ENCODE peak calls at places on chromosome 12, in four cellular contexts. I, N, E and S are unnamed samples.

GRCh38 chr12:14416658-14417057 is 51.2 kb downstream of the ATF7IP start:
- DNase-seq in I (peak), N (peak), E (peak), S (peak)

GRCh38 chr12:28242888-28243633 is 52.8 kb downstream of the CCDC91 start:
- DNase-seq in I (peak), N (peak), E (no peak), S (no peak)

GRCh38 chr12:91387461-91388134 is 205.0 kb upstream of the DCN start:
- DNase-seq in I (no peak), N (no peak), E (no peak), S (no peak)

GRCh38 chr12:55797068-55797467 is 20.5 kb downstream of the SARNP start:
- DNase-seq in I (peak), N (peak), E (no peak), S (no peak)

GRCh38 chr12:105623337-105623736 is 292.8 kb downstream of the C12orf75 start:
- DNase-seq in I (no peak), N (no peak), E (no peak), S (no peak)

GRCh38 chr12:25189656-25190055 is 5.3 kb downstream of the DNAI7 start:
- DNase-seq in I (no peak), N (no peak), E (no peak), S (no peak)

GRCh38 chr12:68538722-68539614 is 71.7 kb upstream of the RAP1B start:
- DNase-seq in I (peak), N (peak), E (no peak), S (no peak)

GRCh38 chr12:96501139-96501741 is 11.9 kb downstream of the CFAP54 start:
- DNase-seq in I (peak), N (peak), E (peak), S (peak)

GRCh38 chr12:109717390-109718357 is 4.0 kb downstream of the FAM222A start:
- DNase-seq in I (no peak), N (no peak), E (no peak), S (no peak)

GRCh38 chr12:93669452-93669851 is 7.7 kb upstream of the CRADD start:
- DNase-seq in I (no peak), N (no peak), E (no peak), S (no peak)

GRCh38 chr12:21340406-21340805 is 5.7 kb upstream of the SLCO1A2 start:
- DNase-seq in I (no peak), N (no peak), E (no peak), S (no peak)

GRCh38 chr12:115205755-115206308 is 521.9 kb upstream of the TBX3 start:
- DNase-seq in I (no peak), N (no peak), E (no peak), S (no peak)

GRCh38 chr12:69642531-69642930 is 31.8 kb upstream of the LRRC10 start:
- DNase-seq in I (no peak), N (no peak), E (no peak), S (no peak)

GRCh38 chr12:89481218-89481914 is 43.2 kb downstream of the GALNT4 start:
- DNase-seq in I (no peak), N (no peak), E (no peak), S (no peak)

GRCh38 chr12:113241191-113242017 is 20.1 kb downstream of the TPCN1 start:
- DNase-seq in I (peak), N (peak), E (peak), S (no peak)

GRCh38 chr12:27623645-27624044 is 72.6 kb upstream of the REP15 start:
- DNase-seq in I (peak), N (peak), E (no peak), S (no peak)

GRCh38 chr12:52801773-52802172 is 5.9 kb upstream of the KRT3 start:
- DNase-seq in I (no peak), N (no peak), E (no peak), S (no peak)

GRCh38 chr12:52084491-52085231 is 5.2 kb downstream of the SMIM41 start:
- DNase-seq in I (no peak), N (no peak), E (no peak), S (no peak)

GRCh38 chr12:57444744-57445143 is 10.2 kb downstream of the INHBC start:
- DNase-seq in I (no peak), N (no peak), E (no peak), S (no peak)

DNA sequence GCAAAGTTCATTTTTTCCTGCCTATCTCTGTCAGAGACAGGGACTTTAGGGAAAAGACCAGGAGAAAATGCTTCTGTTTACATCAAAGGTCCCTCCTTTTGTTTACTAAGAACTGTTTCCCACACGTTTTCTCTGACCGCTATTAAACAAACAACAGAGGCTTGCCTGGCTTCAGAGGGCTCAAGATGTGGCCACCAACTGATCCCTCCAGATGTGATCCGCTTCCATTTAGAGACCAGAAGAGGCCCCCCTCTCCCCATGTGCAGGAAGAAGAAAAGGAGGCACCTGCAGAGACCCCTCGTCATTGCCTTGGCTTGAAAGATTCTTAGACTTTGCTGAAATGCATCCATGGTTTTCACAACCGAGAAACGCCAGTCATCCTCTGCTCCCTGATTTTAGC is 217.9 kb upstream of the PWP1 start:
- DNase-seq in I (no peak), N (no peak), E (no peak), S (no peak)
- TF ChIP-seq CTCF in I (no peak), N (no peak), E (no peak), S (no peak)

GRCh38 chr12:48786591-48787544 is 2.0 kb downstream of the ADCY6 start:
- DNase-seq in I (no peak), N (peak), E (no peak), S (no peak)
- H3K4me3 ChIP-seq in I (no peak), N (peak), E (peak), S (no peak)

GRCh38 chr12:47868552-47869031 is 36.2 kb downstream of the VDR start:
- DNase-seq in I (no peak), N (no peak), E (no peak), S (peak)

GRCh38 chr12:47874316-47874715 is 30.5 kb downstream of the VDR start:
- DNase-seq in I (no peak), N (no peak), E (no peak), S (no peak)

GRCh38 chr12:47868041-47868440 is 36.8 kb downstream of the VDR start:
- DNase-seq in I (peak), N (peak), E (no peak), S (no peak)

GRCh38 chr12:47867496-47867941 is 37.3 kb downstream of the VDR start:
- DNase-seq in I (peak), N (peak), E (peak), S (no peak)

GRCh38 chr12:47870175-47870781 is 34.5 kb downstream of the VDR start:
- DNase-seq in I (no peak), N (peak), E (no peak), S (no peak)
- TF ChIP-seq CTCF in I (peak), N (peak), E (peak), S (peak)

GRCh38 chr12:63919758-63920157 is 75.3 kb downstream of the SRGAP1 start:
- DNase-seq in I (peak), N (peak), E (no peak), S (no peak)

GRCh38 chr12:63922446-63922845 is 77.9 kb downstream of the SRGAP1 start:
- DNase-seq in I (no peak), N (peak), E (no peak), S (no peak)

GRCh38 chr12:63918788-63919300 is 74.3 kb downstream of the SRGAP1 start:
- DNase-seq in I (peak), N (peak), E (peak), S (no peak)

GRCh38 chr12:63917864-63918742 is 73.6 kb downstream of the SRGAP1 start:
- DNase-seq in I (peak), N (peak), E (peak), S (peak)

GRCh38 chr12:63921157-63921556 is 76.7 kb downstream of the SRGAP1 start:
- DNase-seq in I (no peak), N (no peak), E (no peak), S (no peak)
- H3K4me3 ChIP-seq in I (no peak), N (no peak), E (no peak), S (no peak)

DNA sequence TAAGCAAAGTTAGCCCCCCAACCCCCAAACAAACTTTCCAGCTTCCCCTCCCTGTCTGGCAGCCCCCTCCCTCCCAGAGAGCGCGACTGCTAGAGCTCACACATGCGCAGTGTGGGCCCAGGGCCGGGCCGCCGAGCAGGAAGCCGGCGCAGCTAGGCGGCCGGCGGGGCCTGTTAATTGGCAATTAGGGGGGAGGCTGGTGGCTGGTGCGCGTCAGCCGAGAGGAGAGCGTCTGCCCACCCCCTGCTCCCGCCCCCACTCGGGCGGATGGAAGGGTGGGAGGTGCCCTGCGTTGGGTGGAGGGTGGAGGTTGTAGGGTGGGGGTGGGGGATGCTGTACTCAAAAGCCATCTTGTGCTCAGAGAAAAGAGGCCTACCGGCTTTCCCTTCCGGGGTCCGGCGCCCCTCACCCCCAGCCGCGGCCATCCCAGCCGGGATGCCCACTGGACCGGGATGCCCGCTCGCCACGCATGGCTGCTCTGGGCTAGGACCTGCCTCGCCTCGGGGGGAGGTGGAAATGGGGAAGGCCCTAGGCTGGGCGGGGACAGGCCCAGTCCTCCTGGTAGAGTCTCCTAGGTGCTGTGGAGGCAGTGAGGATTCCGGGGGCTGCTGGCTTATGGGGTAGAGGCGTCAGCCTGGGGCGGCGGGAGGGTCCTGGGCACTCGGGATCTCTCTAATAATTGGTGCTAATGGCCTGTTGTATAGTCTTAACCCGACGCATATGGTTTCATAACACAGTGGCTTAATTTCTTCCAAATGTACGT is 9.2 kb downstream of the HOXC8 start:
- DNase-seq in I (peak), N (peak), E (no peak), S (peak)
- TF ChIP-seq CTCF in I (no peak), N (no peak), E (no peak), S (no peak)

GRCh38 chr12:12622418-12622817 is 10.7 kb downstream of the CREBL2 start:
- DNase-seq in I (no peak), N (no peak), E (no peak), S (no peak)
- H3K4me3 ChIP-seq in I (no peak), N (no peak), E (no peak), S (no peak)